ENCODE peak calls at places on chromosomes 5 and 9, in eight cellular contexts. A is M059J, L is retinal pigment epithelial cell, I is endothelial cell, H is cardiac fibroblast, B is NCI-H1092 treated with DMSO at 0.1 percent for 48 hours, M is Daoy, W is transverse colon. P is an unnamed sample.

GRCh38 chr9:121074370-121075250 is at the start of gene CNTRL:
- DNase-seq in M (peak; percentile 99), H (peak; percentile 89), B (peak; percentile 92), I (peak; percentile 85), L (peak; percentile 35), W (peak; percentile 88), A (peak; percentile 93), P (peak; percentile 72)

GRCh38 chr9:4654538-4654937 is 7.6 kb upstream of the PLPP6 start:
- DNase-seq in M (no peak), B (no peak), I (no peak), W (no peak), H (no peak), L (no peak), A (no peak), P (no peak)

GRCh38 chr9:132998861-132999635 is 20.6 kb downstream of the GFI1B start:
- DNase-seq in B (no peak), W (no peak), H (no peak), I (no peak), L (no peak), A (no peak), M (no peak), P (no peak)

GRCh38 chr9:33007755-33008154 is 6.3 kb upstream of the APTX start:
- DNase-seq in I (no peak), B (no peak), A (no peak), H (no peak), W (no peak), M (no peak), L (no peak), P (no peak)

GRCh38 chr5:172902497-172903472 is 56.4 kb upstream of the RPL26L1 start:
- DNase-seq in I (peak; percentile 55), M (peak; percentile 86), W (peak; percentile 78), L (peak; percentile 95), B (no peak), H (peak; percentile 87), A (peak; percentile 90), P (no peak)

GRCh38 chr9:77457916-77458592 is 190.1 kb downstream of the GNA14 start:
- DNase-seq in W (peak; percentile 68), H (peak; percentile 77), L (no peak), B (peak; percentile 69), M (peak; percentile 72), I (peak; percentile 71), A (peak; percentile 70), P (no peak)

GRCh38 chr5:127111112-127111511 is 37.8 kb upstream of the C5orf63 start:
- DNase-seq in H (no peak), A (no peak), I (no peak), L (no peak), M (no peak), B (no peak), W (no peak), P (no peak)

GRCh38 chr5:59161206-59162105 is 578.6 kb downstream of the RAB3C start:
- DNase-seq in B (no peak), L (no peak), M (no peak), H (no peak), W (no peak), I (no peak), A (no peak), P (no peak)

GRCh38 chr5:117204926-117205869 is 630.6 kb upstream of the SEMA6A start:
- DNase-seq in W (no peak), M (no peak), H (no peak), A (no peak), L (no peak), I (no peak), B (no peak), P (no peak)

GRCh38 chr9:128669786-128670185 is 13.1 kb upstream of the DYNC2I2 start:
- DNase-seq in A (no peak), B (no peak), L (no peak), M (no peak), W (no peak), H (no peak), I (no peak), P (no peak)

GRCh38 chr5:91925249-91925648 is 542.1 kb upstream of the ARRDC3 start:
- DNase-seq in W (no peak), L (no peak), A (no peak), I (no peak), B (no peak), H (no peak), M (no peak), P (no peak)

GRCh38 chr5:133398646-133399081 is 213.7 kb downstream of the FSTL4 start:
- DNase-seq in B (no peak), H (no peak), I (no peak), L (no peak), A (no peak), M (peak; percentile 21), W (no peak), P (no peak)

GRCh38 chr9:101246691-101247090 is 138.1 kb downstream of the BAAT start:
- DNase-seq in B (no peak), M (no peak), L (no peak), I (no peak), A (no peak), H (no peak), W (no peak), P (no peak)

GRCh38 chr9:80994892-80995291 is 694.5 kb downstream of the TLE1 start:
- DNase-seq in H (peak; percentile 86), M (peak; percentile 41), W (no peak), L (peak; percentile 24), A (peak; percentile 75), B (no peak), I (no peak), P (no peak)

GRCh38 chr5:134242146-134242545 is 16.3 kb upstream of the PPP2CA start:
- DNase-seq in H (peak; percentile 94), M (peak; percentile 89), I (no peak), W (peak; percentile 16), A (peak; percentile 60), B (no peak), L (no peak), P (peak; percentile 25)

GRCh38 chr5:123776761-123777160 is 264.8 kb downstream of the CSNK1G3 start:
- DNase-seq in H (peak; percentile 75), I (no peak), A (peak; percentile 50), W (no peak), M (peak; percentile 34), B (no peak), L (peak; percentile 58), P (no peak)

GRCh38 chr9:138077898-138078540 is 200.4 kb downstream of the CACNA1B start:
- DNase-seq in M (no peak), W (no peak), L (no peak), H (no peak), I (no peak), B (no peak), A (no peak), P (no peak)

GRCh38 chr5:168365581-168366081 is 74.2 kb downstream of the WWC1 start:
- DNase-seq in L (no peak), A (no peak), B (peak; percentile 2), I (peak; percentile 6), M (peak; percentile 51), H (no peak), W (peak; percentile 69), P (no peak)

GRCh38 chr5:77172713-77173328 is 37.7 kb upstream of the PDE8B start:
- DNase-seq in L (no peak), B (no peak), M (no peak), W (no peak), I (no peak), A (no peak), H (no peak), P (no peak)

GRCh38 chr5:1172670-1173404 is 28.6 kb upstream of the SLC6A19 start:
- DNase-seq in B (no peak), A (no peak), H (no peak), L (no peak), W (no peak), M (no peak), I (no peak), P (no peak)

GRCh38 chr5:173823721-173824567 is 64.2 kb upstream of the CPEB4 start:
- DNase-seq in H (peak; percentile 90), I (no peak), W (peak; percentile 52), M (peak; percentile 94), B (no peak), L (peak; percentile 91), A (peak; percentile 97), P (no peak)

GRCh38 chr9:130938652-130939404 is at the start of gene FIBCD1:
- DNase-seq in M (peak; percentile 82), B (peak; percentile 13), I (peak; percentile 39), A (peak; percentile 68), W (peak; percentile 66), H (peak; percentile 59), L (no peak), P (no peak)

GRCh38 chr9:4147476-4148214 is 152.2 kb downstream of the GLIS3 start:
- DNase-seq in H (no peak), L (no peak), M (no peak), I (no peak), B (no peak), W (peak; percentile 9), A (no peak), P (peak; percentile 23)

GRCh38 chr9:82797539-82797938 is 265.4 kb downstream of the RASEF start:
- DNase-seq in I (no peak), W (peak; percentile 29), M (no peak), B (peak; percentile 62), A (peak; percentile 24), H (no peak), L (no peak), P (no peak)

GRCh38 chr9:131610231-131610761 is 65.0 kb downstream of the PRRT1B start:
- DNase-seq in W (no peak), I (no peak), M (peak; percentile 26), H (peak; percentile 67), A (peak; percentile 37), B (no peak), L (no peak), P (no peak)

GRCh38 chr5:96312383-96312782 is 120.7 kb downstream of the PCSK1 start:
- DNase-seq in W (no peak), H (no peak), L (no peak), B (no peak), A (peak; percentile 32), M (no peak), I (no peak), P (no peak)

GRCh38 chr5:113166710-113167366 is 190.2 kb downstream of the DCP2 start:
- DNase-seq in A (peak; percentile 96), I (no peak), M (peak; percentile 96), B (no peak), W (no peak), H (peak; percentile 90), L (peak; percentile 37), P (no peak)

GRCh38 chr5:6746244-6746643 is 33.0 kb downstream of the TENT4A start:
- DNase-seq in B (no peak), M (no peak), A (no peak), L (no peak), I (no peak), H (no peak), W (no peak), P (no peak)

GRCh38 chr5:53407373-53407772 is 73.1 kb upstream of the FST start:
- DNase-seq in A (peak; percentile 80), H (peak; percentile 84), W (no peak), I (no peak), B (no peak), L (no peak), M (no peak), P (no peak)

GRCh38 chr5:143657814-143658395 is 154.1 kb upstream of the HMHB1 start:
- DNase-seq in A (no peak), B (peak; percentile 89), M (no peak), H (peak; percentile 49), I (no peak), W (no peak), L (no peak), P (no peak)

GRCh38 chr5:77210091-77211012 is at the start of gene PDE8B:
- DNase-seq in B (peak; percentile 2), I (no peak), A (no peak), H (no peak), W (no peak), L (no peak), M (no peak), P (peak; percentile 5)

GRCh38 chr5:123795688-123796087 is 283.7 kb downstream of the CSNK1G3 start:
- DNase-seq in I (no peak), B (no peak), M (no peak), A (peak; percentile 7), L (no peak), H (no peak), W (no peak), P (no peak)

GRCh38 chr9:27473135-27473534 is 51.0 kb upstream of the IFNK start:
- DNase-seq in L (no peak), H (no peak), W (peak; percentile 44), A (peak; percentile 21), I (no peak), M (no peak), B (no peak), P (peak; percentile 61)

GRCh38 chr9:124267271-124267807 is 9.6 kb downstream of the NEK6 start:
- DNase-seq in L (no peak), H (peak; percentile 89), M (peak; percentile 96), I (peak; percentile 28), W (peak; percentile 73), A (peak; percentile 97), B (peak; percentile 70), P (peak; percentile 43)